ENCODE peak calls at places on chromosomes 11 and 22, in four cellular contexts. One of them, this sample, is unnamed.

GRCh38 chr11:62132188-62132587 is 8.4 kb downstream of the INCENP start:
- DNase-seq in KBM-7: no peak
- DNase-seq in HL-60: no peak
- DNase-seq in fibroblast of the conjunctiva: no peak
- DNase-seq in this sample: no peak

GRCh38 chr11:131717616-131718015 is 347.2 kb downstream of the NTM start:
- DNase-seq in KBM-7: no peak
- DNase-seq in HL-60: no peak
- DNase-seq in fibroblast of the conjunctiva: no peak
- DNase-seq in this sample: no peak

GRCh38 chr11:76008474-76008873 is 193.5 kb downstream of the UVRAG start:
- DNase-seq in KBM-7: no peak
- DNase-seq in HL-60: no peak
- DNase-seq in fibroblast of the conjunctiva: no peak
- DNase-seq in this sample: no peak

GRCh38 chr22:38246046-38246658 is 26.7 kb downstream of the TMEM184B start:
- DNase-seq in KBM-7: no peak
- DNase-seq in HL-60: no peak
- DNase-seq in fibroblast of the conjunctiva: no peak
- DNase-seq in this sample: no peak

GRCh38 chr11:69429716-69430491 is 51.6 kb upstream of the LINC01488 start:
- DNase-seq in KBM-7: no peak
- DNase-seq in HL-60: no peak
- DNase-seq in fibroblast of the conjunctiva: no peak
- DNase-seq in this sample: no peak

GRCh38 chr11:79461144-79461543 is 20.3 kb upstream of the TENM4 start:
- DNase-seq in KBM-7: peak
- DNase-seq in HL-60: no peak
- DNase-seq in fibroblast of the conjunctiva: no peak
- DNase-seq in this sample: no peak

GRCh38 chr22:25749420-25750169 is 7.6 kb downstream of the MYO18B start:
- DNase-seq in KBM-7: no peak
- DNase-seq in HL-60: no peak
- DNase-seq in fibroblast of the conjunctiva: no peak
- DNase-seq in this sample: no peak

GRCh38 chr11:115716080-115716479 is 211.9 kb upstream of the CADM1 start:
- DNase-seq in KBM-7: no peak
- DNase-seq in HL-60: no peak
- DNase-seq in fibroblast of the conjunctiva: no peak
- DNase-seq in this sample: no peak

GRCh38 chr22:38503021-38503420 is 3.1 kb downstream of the DDX17 start:
- DNase-seq in KBM-7: no peak
- DNase-seq in HL-60: no peak
- DNase-seq in fibroblast of the conjunctiva: no peak
- DNase-seq in this sample: no peak

GRCh38 chr11:19725379-19726079 is 12.9 kb downstream of the NAV2 start:
- DNase-seq in KBM-7: no peak
- DNase-seq in HL-60: no peak
- DNase-seq in fibroblast of the conjunctiva: no peak
- DNase-seq in this sample: no peak

GRCh38 chr11:107858217-107859070 is at the start of gene SLC35F2:
- DNase-seq in KBM-7: peak
- DNase-seq in HL-60: peak
- DNase-seq in fibroblast of the conjunctiva: no peak
- DNase-seq in this sample: peak